ENCODE peak calls at places on chromosomes 2 and 18, in nine cellular contexts. One of them, this sample, is unnamed.

GRCh38 chr2:191696001-191696400 is 18.1 kb downstream of the NABP1 start:
- DNase-seq in tibial nerve: peak
- DNase-seq in heart left ventricle: peak
- DNase-seq in A549: no peak
- DNase-seq in H1: no peak
- DNase-seq in IMR-90: peak
- DNase-seq in H54: no peak
- DNase-seq in lower leg skin: peak
- DNase-seq in HCT116: no peak
- DNase-seq in this sample: peak

GRCh38 chr2:233820766-233821105 is 33.6 kb downstream of the HJURP start:
- DNase-seq in tibial nerve: no peak
- DNase-seq in heart left ventricle: no peak
- DNase-seq in lower leg skin: no peak
- DNase-seq in H1: no peak
- DNase-seq in IMR-90: no peak
- DNase-seq in HCT116: no peak
- DNase-seq in H54: no peak
- DNase-seq in A549: no peak
- DNase-seq in this sample: no peak

GRCh38 chr2:84942964-84943421 is 28.0 kb upstream of the KCMF1 start:
- DNase-seq in H1: no peak
- DNase-seq in A549: no peak
- DNase-seq in heart left ventricle: no peak
- DNase-seq in IMR-90: peak
- DNase-seq in tibial nerve: no peak
- DNase-seq in HCT116: no peak
- DNase-seq in H54: no peak
- DNase-seq in lower leg skin: no peak
- DNase-seq in this sample: no peak

GRCh38 chr2:113872201-113872600 is 17.7 kb upstream of the ACTR3 start:
- DNase-seq in IMR-90: peak
- DNase-seq in A549: no peak
- DNase-seq in heart left ventricle: no peak
- DNase-seq in lower leg skin: no peak
- DNase-seq in H54: no peak
- DNase-seq in HCT116: no peak
- DNase-seq in tibial nerve: no peak
- DNase-seq in H1: no peak
- DNase-seq in this sample: no peak

GRCh38 chr18:79736846-79737245 is 57.2 kb downstream of the CTDP1 start:
- DNase-seq in HCT116: no peak
- DNase-seq in H1: no peak
- DNase-seq in heart left ventricle: peak
- DNase-seq in H54: no peak
- DNase-seq in tibial nerve: no peak
- DNase-seq in IMR-90: no peak
- DNase-seq in A549: no peak
- DNase-seq in lower leg skin: no peak
- DNase-seq in this sample: no peak

GRCh38 chr2:99877963-99878362 is 264.4 kb downstream of the AFF3 start:
- DNase-seq in HCT116: no peak
- DNase-seq in IMR-90: no peak
- DNase-seq in heart left ventricle: no peak
- DNase-seq in H54: no peak
- DNase-seq in A549: no peak
- DNase-seq in H1: no peak
- DNase-seq in lower leg skin: no peak
- DNase-seq in tibial nerve: no peak
- DNase-seq in this sample: no peak

GRCh38 chr2:2107140-2107539 is 223.9 kb downstream of the MYT1L start:
- DNase-seq in HCT116: no peak
- DNase-seq in lower leg skin: no peak
- DNase-seq in tibial nerve: no peak
- DNase-seq in A549: no peak
- DNase-seq in H1: no peak
- DNase-seq in IMR-90: no peak
- DNase-seq in H54: no peak
- DNase-seq in heart left ventricle: peak
- DNase-seq in this sample: no peak

GRCh38 chr2:218400167-218400929 is 680 bp downstream of the CTDSP1 start:
- DNase-seq in HCT116: no peak
- DNase-seq in H54: no peak
- DNase-seq in tibial nerve: no peak
- DNase-seq in H1: no peak
- DNase-seq in heart left ventricle: peak
- DNase-seq in lower leg skin: no peak
- DNase-seq in A549: peak
- DNase-seq in IMR-90: no peak
- DNase-seq in this sample: peak

GRCh38 chr2:24269270-24269669 is 91.1 kb downstream of the ITSN2 start:
- DNase-seq in H1: no peak
- DNase-seq in H54: no peak
- DNase-seq in lower leg skin: no peak
- DNase-seq in heart left ventricle: no peak
- DNase-seq in A549: peak
- DNase-seq in IMR-90: peak
- DNase-seq in HCT116: no peak
- DNase-seq in tibial nerve: no peak
- DNase-seq in this sample: no peak

GRCh38 chr2:199458017-199458805 is 472 bp upstream of the SATB2 start:
- DNase-seq in lower leg skin: no peak
- DNase-seq in A549: peak
- DNase-seq in HCT116: peak
- DNase-seq in heart left ventricle: peak
- DNase-seq in IMR-90: no peak
- DNase-seq in H1: no peak
- DNase-seq in H54: no peak
- DNase-seq in tibial nerve: no peak
- DNase-seq in this sample: no peak
- TF ChIP-seq POLR2A in lower leg skin: no peak
- TF ChIP-seq POLR2A in A549: peak
- TF ChIP-seq POLR2A in HCT116: peak
- TF ChIP-seq POLR2A in heart left ventricle: no peak
- TF ChIP-seq POLR2A in IMR-90: no peak
- TF ChIP-seq POLR2A in H1: no peak
- TF ChIP-seq POLR2A in H54: peak
- TF ChIP-seq POLR2A in tibial nerve: no peak
- TF ChIP-seq POLR2A in this sample: no peak

GRCh38 chr2:210002158-210003157 is at the start of gene RPE:
- DNase-seq in HCT116: peak
- DNase-seq in lower leg skin: peak
- DNase-seq in H54: peak
- DNase-seq in H1: peak
- DNase-seq in tibial nerve: peak
- DNase-seq in A549: peak
- DNase-seq in IMR-90: peak
- DNase-seq in heart left ventricle: peak
- DNase-seq in this sample: peak
- TF ChIP-seq POLR2A in HCT116: peak
- TF ChIP-seq POLR2A in lower leg skin: no peak
- TF ChIP-seq POLR2A in H54: peak
- TF ChIP-seq POLR2A in H1: peak
- TF ChIP-seq POLR2A in tibial nerve: peak
- TF ChIP-seq POLR2A in A549: peak
- TF ChIP-seq POLR2A in IMR-90: peak
- TF ChIP-seq POLR2A in heart left ventricle: no peak
- TF ChIP-seq POLR2A in this sample: peak

DNA sequence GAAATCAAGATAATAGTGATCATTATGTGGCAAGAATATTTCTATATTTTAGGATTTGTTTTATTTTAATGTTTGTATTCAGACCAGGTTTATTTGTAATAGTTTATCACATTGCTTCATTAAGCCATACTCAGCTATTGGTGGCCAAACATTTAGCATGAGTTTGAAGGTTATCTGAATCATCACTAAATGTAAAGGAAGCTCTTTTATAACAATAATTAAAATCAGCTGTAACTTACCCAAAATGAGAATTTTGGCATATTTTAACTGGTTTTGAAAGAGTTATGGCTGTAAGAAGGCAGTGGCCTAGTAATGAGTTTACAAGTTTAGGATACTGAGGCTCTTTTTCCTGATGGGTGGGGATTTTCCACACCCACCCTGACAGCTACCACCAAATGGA is 177.8 kb downstream of the EN1 start:
- DNase-seq in A549: no peak
- DNase-seq in tibial nerve: no peak
- DNase-seq in heart left ventricle: no peak
- DNase-seq in IMR-90: no peak
- DNase-seq in H54: no peak
- DNase-seq in H1: no peak
- DNase-seq in lower leg skin: no peak
- DNase-seq in HCT116: no peak
- DNase-seq in this sample: no peak
- TF ChIP-seq POLR2A in A549: no peak
- TF ChIP-seq POLR2A in tibial nerve: no peak
- TF ChIP-seq POLR2A in heart left ventricle: no peak
- TF ChIP-seq POLR2A in IMR-90: no peak
- TF ChIP-seq POLR2A in H54: no peak
- TF ChIP-seq POLR2A in H1: no peak
- TF ChIP-seq POLR2A in lower leg skin: no peak
- TF ChIP-seq POLR2A in HCT116: no peak
- TF ChIP-seq POLR2A in this sample: no peak

DNA sequence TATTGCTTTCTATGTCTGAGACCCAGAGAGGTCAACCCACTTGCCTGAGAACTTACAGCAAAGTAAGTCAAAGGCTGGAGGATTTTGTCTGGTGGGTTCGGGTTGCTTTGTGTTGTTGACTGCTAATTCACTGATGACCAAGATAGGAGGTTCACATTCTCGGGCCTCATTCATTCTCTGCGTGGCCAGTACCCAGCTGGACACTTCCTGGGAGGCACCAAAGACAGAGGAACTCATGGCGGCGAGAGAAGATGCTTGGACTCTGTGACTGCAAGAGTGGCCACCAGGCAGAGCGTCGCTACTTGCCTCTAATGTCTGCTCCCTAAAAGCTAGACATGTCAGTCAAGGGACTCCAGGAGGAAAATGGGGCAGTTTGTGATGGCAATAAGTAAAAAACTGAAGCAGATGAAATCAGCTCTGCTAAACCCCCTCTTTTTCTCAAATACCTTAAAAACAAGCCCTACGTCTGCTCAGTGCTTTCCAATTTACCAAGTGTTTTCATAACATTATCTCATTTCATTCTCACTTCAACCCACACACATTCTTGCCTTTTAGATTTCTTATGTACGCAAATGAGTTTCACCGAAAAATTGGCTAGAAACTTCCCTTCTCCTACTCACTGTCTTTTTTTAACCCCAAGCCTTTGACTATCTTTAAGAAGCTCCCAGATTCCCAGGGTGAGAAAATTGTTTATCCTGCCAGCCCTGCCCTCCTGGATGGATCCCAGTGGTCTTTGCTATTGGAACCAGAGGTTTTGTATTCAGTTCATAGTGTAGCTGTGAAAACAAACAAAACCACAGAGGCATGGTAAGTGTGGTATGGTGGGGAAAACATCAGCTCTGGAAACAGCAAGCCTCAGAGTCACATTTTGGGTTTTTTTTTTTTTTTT is 4.9 kb upstream of the LBH start:
- DNase-seq in A549: no peak
- DNase-seq in heart left ventricle: no peak
- DNase-seq in IMR-90: peak
- DNase-seq in lower leg skin: no peak
- DNase-seq in H1: no peak
- DNase-seq in HCT116: no peak
- DNase-seq in H54: no peak
- DNase-seq in tibial nerve: no peak
- DNase-seq in this sample: no peak
- TF ChIP-seq POLR2A in A549: no peak
- TF ChIP-seq POLR2A in heart left ventricle: no peak
- TF ChIP-seq POLR2A in IMR-90: no peak
- TF ChIP-seq POLR2A in lower leg skin: no peak
- TF ChIP-seq POLR2A in H1: no peak
- TF ChIP-seq POLR2A in HCT116: no peak
- TF ChIP-seq POLR2A in H54: no peak
- TF ChIP-seq POLR2A in tibial nerve: no peak
- TF ChIP-seq POLR2A in this sample: no peak

This sample was measured in body of pancreas.